ENCODE peak calls at places on chromosome X, in nine cellular contexts. F, H, I, S, Z, T, O, Y and D are unnamed samples.

GRCh38 chrX:110477593-110478228 is 119.1 kb downstream of the RTL9 start:
- DNase-seq in F (no peak), H (no peak), I (no peak), S (peak; percentile 11), Z (no peak), T (no peak), O (no peak), Y (no peak), D (no peak)

GRCh38 chrX:123859409-123859827 is 435 bp upstream of the XIAP start:
- DNase-seq in F (no peak), H (no peak), I (no peak), S (no peak), Z (no peak), T (no peak), O (peak; percentile 78), Y (no peak), D (no peak)

GRCh38 chrX:136259543-136259942 is 8.3 kb upstream of the MAP7D3 start:
- DNase-seq in F (no peak), H (no peak), I (no peak), S (peak; percentile 59), Z (no peak), T (peak; percentile 24), O (no peak), Y (peak; percentile 77), D (no peak)

GRCh38 chrX:128698528-128698927 is 646.3 kb upstream of the ACTRT1 start:
- DNase-seq in F (no peak), H (no peak), I (no peak), S (peak; percentile 0), Z (no peak), T (no peak), O (no peak), Y (no peak), D (no peak)

GRCh38 chrX:25144043-25144940 is 128.5 kb upstream of the ARX start:
- DNase-seq in F (no peak), H (peak; percentile 6), I (no peak), S (peak; percentile 62), Z (peak; percentile 90), T (peak; percentile 18), O (peak; percentile 59), Y (peak; percentile 36), D (peak; percentile 57)

GRCh38 chrX:82412851-82413250 is 1095.2 kb upstream of the POU3F4 start:
- DNase-seq in F (no peak), H (no peak), I (no peak), S (no peak), Z (no peak), T (no peak), O (no peak), Y (no peak), D (no peak)

GRCh38 chrX:48937065-48937907 is 18.5 kb upstream of the PIM2 start:
- DNase-seq in F (no peak), H (peak; percentile 77), I (peak; percentile 86), S (peak; percentile 23), Z (no peak), T (no peak), O (no peak), Y (peak; percentile 51), D (no peak)

GRCh38 chrX:11305641-11306040 is 12.4 kb downstream of the AMELX start:
- DNase-seq in F (no peak), H (no peak), I (no peak), S (no peak), Z (no peak), T (no peak), O (no peak), Y (no peak), D (no peak)

GRCh38 chrX:9995855-9996339 is 28.7 kb downstream of the CLDN34 start:
- DNase-seq in F (peak; percentile 31), H (peak; percentile 72), I (peak; percentile 93), S (peak; percentile 79), Z (peak; percentile 79), T (peak; percentile 66), O (peak; percentile 85), Y (peak; percentile 76), D (peak; percentile 82)

GRCh38 chrX:42783456-42783855 is 5.5 kb upstream of the PPP1R2C start:
- DNase-seq in F (no peak), H (no peak), I (no peak), S (no peak), Z (no peak), T (no peak), O (no peak), Y (no peak), D (no peak)

GRCh38 chrX:1440506-1440905 is 12.2 kb downstream of the ASMTL start:
- DNase-seq in F (no peak), H (no peak), I (peak; percentile 39), S (no peak), Z (no peak), T (no peak), O (no peak), Y (no peak), D (no peak)

GRCh38 chrX:49187028-49187394 is 838 bp upstream of the PRICKLE3 start:
- DNase-seq in F (no peak), H (no peak), I (no peak), S (no peak), Z (no peak), T (no peak), O (no peak), Y (no peak), D (no peak)

GRCh38 chrX:53440631-53441517 is 6.7 kb upstream of the HSD17B10 start:
- DNase-seq in F (peak; percentile 19), H (no peak), I (peak; percentile 87), S (peak; percentile 71), Z (peak; percentile 53), T (peak; percentile 9), O (peak; percentile 44), Y (peak; percentile 58), D (peak; percentile 29)

GRCh38 chrX:54357414-54358377 is at the start of gene WNK3:
- DNase-seq in F (peak; percentile 38), H (peak; percentile 13), I (peak; percentile 73), S (peak; percentile 50), Z (peak; percentile 91), T (no peak), O (peak; percentile 61), Y (peak; percentile 78), D (no peak)

GRCh38 chrX:9614016-9614415 is 149.2 kb downstream of the TBL1X start:
- DNase-seq in F (no peak), H (no peak), I (no peak), S (peak; percentile 80), Z (no peak), T (peak; percentile 59), O (no peak), Y (peak; percentile 92), D (no peak)

GRCh38 chrX:125646195-125646594 is 326.5 kb downstream of the TEX13C start:
- DNase-seq in F (no peak), H (no peak), I (no peak), S (no peak), Z (no peak), T (no peak), O (no peak), Y (no peak), D (no peak)

DNA sequence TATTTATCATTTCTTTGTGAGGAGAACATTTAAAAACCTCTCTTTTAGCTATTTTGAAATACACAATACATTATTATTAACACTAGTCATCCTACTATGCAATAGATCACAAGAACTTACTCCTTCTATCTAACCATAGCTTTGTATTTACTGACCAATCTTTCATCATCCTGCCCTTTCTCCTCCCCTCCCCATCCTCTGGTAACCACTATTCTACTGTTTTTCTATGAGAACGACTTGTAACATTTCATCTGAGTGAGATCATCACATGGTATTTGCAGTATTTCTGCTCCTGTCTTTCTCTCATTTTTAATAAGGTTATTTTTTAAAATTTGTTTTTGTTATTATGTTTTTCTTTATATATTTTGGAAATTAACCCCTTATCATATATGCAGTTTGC is 331.8 kb downstream of the TEX13C start:
- DNase-seq in F (no peak), H (no peak), I (no peak), S (peak; percentile 2), Z (no peak), T (no peak), O (no peak), Y (peak; percentile 4), D (no peak)
- TF ChIP-seq CTCF in F (no peak), H (no peak), I (no peak), S (no peak), Z (no peak), T (no peak), O (no peak), Y (no peak), D (no peak)

GRCh38 chrX:130108647-130109428 is 1.5 kb downstream of the ELF4 start:
- DNase-seq in F (no peak), H (no peak), I (peak; percentile 80), S (no peak), Z (peak; percentile 46), T (peak; percentile 36), O (no peak), Y (no peak), D (peak; percentile 46)

GRCh38 chrX:130111935-130112221 is 1.6 kb upstream of the ELF4 start:
- DNase-seq in F (no peak), H (no peak), I (no peak), S (no peak), Z (no peak), T (no peak), O (no peak), Y (no peak), D (no peak)

GRCh38 chrX:130109429-130110378 is 593 bp downstream of the ELF4 start:
- DNase-seq in F (no peak), H (no peak), I (peak; percentile 82), S (no peak), Z (peak; percentile 40), T (peak; percentile 19), O (no peak), Y (no peak), D (peak; percentile 30)

GRCh38 chrX:130110379-130111219 is at the start of gene ELF4:
- DNase-seq in F (no peak), H (no peak), I (peak; percentile 85), S (peak; percentile 44), Z (peak; percentile 77), T (peak; percentile 28), O (peak; percentile 32), Y (peak; percentile 50), D (peak; percentile 70)

GRCh38 chrX:130111220-130111934 is 1.1 kb upstream of the ELF4 start:
- DNase-seq in F (no peak), H (no peak), I (no peak), S (no peak), Z (no peak), T (no peak), O (no peak), Y (no peak), D (no peak)
- TF ChIP-seq CTCF in F (no peak), H (no peak), I (no peak), S (no peak), Z (no peak), T (no peak), O (no peak), Y (no peak), D (no peak)

GRCh38 chrX:46184749-46185148 is 360.5 kb downstream of the ZNF674 start:
- DNase-seq in F (no peak), H (no peak), I (no peak), S (peak; percentile 49), Z (no peak), T (no peak), O (no peak), Y (peak; percentile 54), D (no peak)
- TF ChIP-seq CTCF in F (no peak), H (no peak), I (no peak), S (no peak), Z (no peak), T (no peak), O (no peak), Y (no peak), D (no peak)

DNA sequence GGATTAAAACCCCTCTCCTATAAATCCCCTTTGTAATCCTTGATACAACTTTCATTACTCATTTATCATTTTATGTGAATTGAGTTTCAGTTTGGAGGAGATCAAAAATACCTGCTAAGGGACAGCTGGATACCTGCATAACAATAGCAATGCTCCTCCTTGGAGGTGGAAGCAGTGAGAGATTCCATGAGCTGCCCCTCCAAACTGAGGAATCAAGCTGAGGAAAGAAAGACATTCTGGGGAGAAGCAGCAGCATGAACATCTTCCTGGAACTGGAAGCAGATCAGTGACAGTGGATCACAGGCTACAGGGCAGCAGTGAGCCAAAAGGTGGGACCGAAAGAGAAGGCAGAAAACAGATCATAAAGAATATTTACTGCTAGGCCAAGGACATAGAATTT is 199.8 kb upstream of the CNKSR2 start:
- DNase-seq in F (no peak), H (no peak), I (no peak), S (no peak), Z (no peak), T (no peak), O (no peak), Y (no peak), D (no peak)
- TF ChIP-seq CTCF in F (no peak), H (no peak), I (no peak), S (no peak), Z (no peak), T (no peak), O (no peak), Y (no peak), D (no peak)